ENCODE peak calls at places on chromosomes 3 and 15, in nine cellular contexts. T, O, B, K, I, C, Y, N and M are unnamed samples.
A peak's percentile ranks its signal among the peaks of the same experiment; 100 is the strongest.

GRCh38 chr3:105762749-105763673 is 105.8 kb downstream of the CBLB start:
- DNase-seq in Y (no peak), I (no peak), B (no peak), K (no peak), O (no peak), C (no peak), N (no peak), T (no peak), M (no peak)

GRCh38 chr3:179323197-179323901 is 518 bp downstream of the ZNF639 start:
- DNase-seq in B (peak; percentile 64), K (peak; percentile 84), T (no peak), O (no peak), C (peak; percentile 33), N (peak; percentile 80), I (peak; percentile 70), Y (peak; percentile 83), M (peak; percentile 61)

GRCh38 chr15:58462973-58463663 is 31.3 kb downstream of the LIPC start:
- DNase-seq in Y (no peak), B (no peak), C (peak; percentile 44), T (no peak), O (no peak), K (no peak), N (no peak), I (no peak), M (no peak)

GRCh38 chr3:16148783-16149182 is 25.7 kb upstream of the GALNT15 start:
- DNase-seq in K (peak; percentile 92), N (no peak), T (peak; percentile 96), C (no peak), Y (peak; percentile 73), I (peak; percentile 94), O (no peak), B (peak; percentile 94), M (no peak)

GRCh38 chr3:127764841-127765362 is 57.4 kb downstream of the MGLL start:
- DNase-seq in Y (no peak), I (peak; percentile 79), O (no peak), B (no peak), C (no peak), N (no peak), K (no peak), T (no peak), M (no peak)

GRCh38 chr3:29515451-29515850 is 234.6 kb downstream of the RBMS3 start:
- DNase-seq in C (no peak), T (no peak), K (no peak), B (no peak), O (no peak), Y (no peak), N (no peak), I (peak; percentile 83), M (no peak)

GRCh38 chr3:14803101-14803980 is 15.4 kb upstream of the FGD5 start:
- DNase-seq in I (no peak), T (no peak), B (no peak), K (peak; percentile 71), Y (no peak), O (no peak), N (peak; percentile 40), C (peak; percentile 78), M (no peak)

GRCh38 chr3:3600665-3601340 is 198.4 kb upstream of the LRRN1 start:
- DNase-seq in B (no peak), O (no peak), N (no peak), C (no peak), T (no peak), Y (no peak), K (no peak), I (no peak), M (no peak)

GRCh38 chr15:37101634-37102314 is 1.4 kb upstream of the MEIS2 start:
- DNase-seq in O (peak; percentile 21), Y (peak; percentile 86), I (peak; percentile 70), B (peak; percentile 61), N (peak; percentile 90), T (no peak), C (peak; percentile 51), K (peak; percentile 85), M (peak; percentile 74)

GRCh38 chr3:4994823-4995499 is 15.7 kb downstream of the BHLHE40 start:
- DNase-seq in C (peak; percentile 52), K (peak; percentile 85), Y (peak; percentile 94), B (peak; percentile 61), I (peak; percentile 92), N (peak; percentile 94), O (peak; percentile 94), T (no peak), M (peak; percentile 43)

GRCh38 chr3:188284455-188285212 is 130.7 kb downstream of the LPP start:
- DNase-seq in K (no peak), C (no peak), O (no peak), T (no peak), B (no peak), Y (no peak), N (no peak), I (peak; percentile 61), M (no peak)

GRCh38 chr3:154135511-154136173 is 14.5 kb downstream of the ARHGEF26 start:
- DNase-seq in Y (no peak), B (no peak), T (peak; percentile 47), N (no peak), C (peak; percentile 32), O (no peak), K (no peak), I (no peak), M (peak; percentile 27)

GRCh38 chr3:122944671-122945151 is 82.9 kb downstream of the SEMA5B start:
- DNase-seq in I (no peak), T (no peak), N (no peak), C (no peak), Y (no peak), K (no peak), O (no peak), B (no peak), M (no peak)

GRCh38 chr3:197241173-197241572 is 57.2 kb downstream of the DLG1 start:
- DNase-seq in I (peak; percentile 22), T (no peak), B (no peak), K (no peak), Y (no peak), O (no peak), C (no peak), N (no peak), M (no peak)

DNA sequence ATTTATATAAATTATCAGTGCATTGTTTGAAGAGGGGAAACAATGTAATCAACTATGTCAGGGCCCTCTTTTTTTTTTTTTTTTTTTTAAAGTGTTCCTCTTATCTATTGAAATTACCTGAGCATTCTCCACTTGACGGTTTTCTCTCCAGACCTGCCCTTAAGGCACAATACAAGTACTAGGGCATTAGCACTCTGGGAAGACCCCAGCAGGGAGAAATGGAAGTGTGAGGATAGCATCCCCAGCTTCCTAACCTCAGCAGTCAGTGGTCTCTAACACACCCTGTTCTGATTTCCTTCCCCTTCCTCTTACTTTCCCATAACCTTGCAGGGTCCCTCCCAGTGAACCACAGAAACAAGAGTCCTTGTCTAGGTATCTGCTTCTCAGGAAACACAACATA is 458.3 kb upstream of the ARL6 start:
- DNase-seq in O (no peak), B (no peak), N (no peak), K (no peak), T (no peak), C (no peak), Y (no peak), I (no peak), M (no peak)
- TF ChIP-seq POLR2A in O (no peak), B (no peak), N (no peak), K (no peak), T (no peak), C (no peak), Y (no peak), I (no peak), M (no peak)

DNA sequence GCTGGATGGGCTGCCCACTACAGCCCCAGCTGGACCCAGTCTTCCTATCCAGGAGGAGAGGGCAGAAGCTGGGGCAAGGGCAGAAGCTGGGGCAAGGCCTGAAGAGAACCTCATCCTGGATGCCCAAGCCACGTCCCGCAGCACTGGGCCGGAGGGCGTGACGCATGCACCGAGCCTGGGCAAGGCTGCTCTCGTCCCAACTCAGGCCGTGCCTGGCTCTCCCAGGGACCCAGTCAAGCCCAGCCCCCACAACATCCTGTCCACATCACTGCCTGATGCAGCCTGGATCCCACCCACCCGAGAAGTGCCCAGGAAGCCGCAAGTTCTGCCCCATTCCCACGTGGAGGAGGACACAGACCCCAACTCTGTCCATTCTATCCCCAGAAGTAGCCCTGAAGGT is 22.3 kb downstream of the FBLN2 start:
- DNase-seq in Y (no peak), T (no peak), B (no peak), I (no peak), N (no peak), O (no peak), C (no peak), K (peak; percentile 64), M (no peak)
- H3K4me1 ChIP-seq in Y (no peaks in the 10 kb centered on the region), T (peaks cover 11% of the 10 kb centered on the region), B (peaks cover 16% of the 10 kb centered on the region), I (peaks cover 1% of the 10 kb centered on the region), N (peaks cover 68% of the 10 kb centered on the region), O (no peaks in the 10 kb centered on the region), C (no peaks in the 10 kb centered on the region), K (peaks cover 58% of the 10 kb centered on the region), M (no peaks in the 10 kb centered on the region)

GRCh38 chr3:184135911-184136260 is 728 bp downstream of the EIF2B5 start:
- DNase-seq in C (no peak), Y (no peak), B (no peak), T (no peak), I (no peak), N (no peak), O (no peak), K (no peak), M (no peak)

GRCh38 chr3:184134746-184135148 is 411 bp upstream of the EIF2B5 start:
- DNase-seq in Y (no peak), T (no peak), O (no peak), N (no peak), I (no peak), C (no peak), K (peak; percentile 69), B (peak; percentile 14), M (no peak)

GRCh38 chr3:184135149-184135910 is at the start of gene EIF2B5:
- DNase-seq in N (peak; percentile 96), I (peak; percentile 91), B (peak; percentile 88), K (peak; percentile 95), Y (peak; percentile 95), T (peak; percentile 97), C (peak; percentile 95), O (peak; percentile 89), M (peak; percentile 93)

GRCh38 chr3:184132947-184133346 is 2.2 kb upstream of the EIF2B5 start:
- DNase-seq in N (no peak), B (no peak), K (no peak), I (no peak), Y (no peak), O (no peak), T (no peak), C (no peak), M (no peak)

GRCh38 chr3:184133840-184134745 is 1.1 kb upstream of the EIF2B5 start:
- DNase-seq in N (peak; percentile 93), I (peak; percentile 78), B (peak; percentile 76), O (peak; percentile 85), K (peak; percentile 87), T (peak; percentile 92), C (peak; percentile 74), Y (peak; percentile 91), M (peak; percentile 93)
- TF ChIP-seq POLR2A in N (peak; percentile 69), I (no peak), B (no peak), O (peak; percentile 64), K (no peak), T (no peak), C (peak; percentile 83), Y (no peak), M (peak; percentile 71)

DNA sequence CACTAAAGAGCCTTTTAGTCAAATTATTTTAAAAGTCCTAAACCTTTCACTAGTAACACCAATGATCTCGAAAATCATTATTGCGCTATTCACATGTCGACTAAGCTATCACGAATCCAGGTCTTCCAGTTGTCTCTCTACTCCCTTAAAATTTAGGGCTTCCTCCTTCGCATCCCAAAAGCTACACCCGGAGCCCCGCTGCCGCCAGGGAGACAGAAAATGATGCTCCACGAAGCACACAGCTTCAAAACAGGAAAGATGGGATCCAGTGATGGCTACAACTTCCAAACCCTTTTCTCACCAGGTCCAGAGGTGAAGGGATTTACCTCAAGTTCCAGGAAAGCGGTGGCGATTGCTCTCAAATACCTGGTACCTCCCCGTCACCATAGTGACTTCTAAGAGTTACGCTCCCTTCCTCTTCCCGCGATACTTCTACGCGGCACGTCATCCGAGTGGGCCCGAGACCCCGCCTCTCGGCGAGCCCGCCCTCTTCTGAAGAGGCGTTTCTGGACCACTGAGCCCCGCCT is at the start of gene IFT80:
- DNase-seq in C (peak; percentile 92), B (peak; percentile 93), T (peak; percentile 98), Y (peak; percentile 99), N (peak; percentile 97), I (peak; percentile 95), K (peak; percentile 98), O (peak; percentile 93), M (peak; percentile 97)
- H3K4me1 ChIP-seq in C (peaks cover 22% of the 10 kb centered on the region), B (peaks cover 22% of the 10 kb centered on the region), T (peaks cover 30% of the 10 kb centered on the region), Y (no peaks in the 10 kb centered on the region), N (peaks cover 10% of the 10 kb centered on the region), I (peaks cover 3% of the 10 kb centered on the region), K (peaks cover 38% of the 10 kb centered on the region), O (peaks cover 17% of the 10 kb centered on the region), M (peaks cover 14% of the 10 kb centered on the region)